ENCODE peak calls at places on chromosomes 7 and 10, in ten cellular contexts. Q, P, Y, T, S, J, V, C, Z and A are unnamed samples.

GRCh38 chr7:113142385-113143119 is 24.2 kb upstream of the SMIM30 start:
- DNase-seq in Q (no peak), P (no peak), Y (no peak), T (no peak), S (no peak), J (no peak), V (no peak), C (no peak), Z (no peak), A (no peak)

GRCh38 chr7:155643804-155644177 is 670 bp upstream of the RBM33 start:
- DNase-seq in Q (no peak), P (peak), Y (no peak), T (no peak), S (no peak), J (no peak), V (no peak), C (no peak), Z (no peak), A (no peak)

GRCh38 chr10:34768972-34769330 is 46.1 kb downstream of the PARD3 start:
- DNase-seq in Q (no peak), P (no peak), Y (no peak), T (no peak), S (no peak), J (no peak), V (no peak), C (no peak), Z (no peak), A (no peak)

GRCh38 chr7:6640246-6640721 is 3.2 kb downstream of the ZNF316 start:
- DNase-seq in Q (peak), P (no peak), Y (no peak), T (no peak), S (peak), J (peak), V (no peak), C (peak), Z (peak), A (peak)

GRCh38 chr10:11205026-11205772 is 187.5 kb downstream of the CELF2 start:
- DNase-seq in Q (no peak), P (no peak), Y (no peak), T (no peak), S (peak), J (no peak), V (peak), C (peak), Z (no peak), A (no peak)

GRCh38 chr7:98409843-98410242 is 9.0 kb upstream of the BAIAP2L1 start:
- DNase-seq in Q (no peak), P (no peak), Y (no peak), T (no peak), S (no peak), J (no peak), V (no peak), C (no peak), Z (no peak), A (no peak)

GRCh38 chr7:48780862-48781261 is 143.5 kb upstream of the CDC14C start:
- DNase-seq in Q (no peak), P (no peak), Y (no peak), T (no peak), S (no peak), J (no peak), V (no peak), C (no peak), Z (no peak), A (no peak)

GRCh38 chr10:121781101-121781500 is 146.7 kb downstream of the ATE1 start:
- DNase-seq in Q (no peak), P (no peak), Y (no peak), T (no peak), S (no peak), J (no peak), V (no peak), C (no peak), Z (no peak), A (no peak)

GRCh38 chr10:113566888-113567287 is 14.0 kb downstream of the HABP2 start:
- DNase-seq in Q (no peak), P (no peak), Y (peak), T (no peak), S (no peak), J (no peak), V (no peak), C (no peak), Z (no peak), A (no peak)

GRCh38 chr10:124149681-124150080 is 56.3 kb upstream of the CHST15 start:
- DNase-seq in Q (no peak), P (peak), Y (peak), T (no peak), S (no peak), J (no peak), V (no peak), C (no peak), Z (no peak), A (no peak)

GRCh38 chr7:80284848-80285247 is 150.2 kb downstream of the GNAI1 start:
- DNase-seq in Q (no peak), P (no peak), Y (no peak), T (no peak), S (no peak), J (no peak), V (no peak), C (peak), Z (no peak), A (no peak)